ENCODE peak calls at places on chromosomes 7 and 10, in four cellular contexts. One of them, this sample, is unnamed.

GRCh38 chr7:19681596-19681995 is 27.2 kb downstream of the POLR1F start:
- DNase-seq in LoVo: no peak
- DNase-seq in iris pigment epithelial cell: no peak
- DNase-seq in dermis microvascular lymphatic vessel endothelial cell: no peak
- DNase-seq in this sample: no peak

GRCh38 chr10:8908013-8908412 is 853.5 kb downstream of the GATA3 start:
- DNase-seq in LoVo: no peak
- DNase-seq in iris pigment epithelial cell: no peak
- DNase-seq in dermis microvascular lymphatic vessel endothelial cell: no peak
- DNase-seq in this sample: no peak

GRCh38 chr7:1698221-1698620 is 28.1 kb downstream of the ELFN1 start:
- DNase-seq in LoVo: no peak
- DNase-seq in iris pigment epithelial cell: no peak
- DNase-seq in dermis microvascular lymphatic vessel endothelial cell: no peak
- DNase-seq in this sample: no peak

GRCh38 chr10:111039522-111039921 is 37.3 kb upstream of the ADRA2A start:
- DNase-seq in LoVo: no peak
- DNase-seq in iris pigment epithelial cell: no peak
- DNase-seq in dermis microvascular lymphatic vessel endothelial cell: no peak
- DNase-seq in this sample: no peak

GRCh38 chr10:118045842-118046490 is 775 bp downstream of the RAB11FIP2 start:
- DNase-seq in LoVo: peak; percentile 31
- DNase-seq in iris pigment epithelial cell: peak; percentile 23
- DNase-seq in dermis microvascular lymphatic vessel endothelial cell: no peak
- DNase-seq in this sample: peak; percentile 17

GRCh38 chr10:80158126-80158525 is 25.6 kb downstream of the PLAC9 start:
- DNase-seq in LoVo: no peak
- DNase-seq in iris pigment epithelial cell: no peak
- DNase-seq in dermis microvascular lymphatic vessel endothelial cell: no peak
- DNase-seq in this sample: no peak

GRCh38 chr7:112143567-112143966 is 62.6 kb downstream of the DOCK4 start:
- DNase-seq in LoVo: no peak
- DNase-seq in iris pigment epithelial cell: peak; percentile 90
- DNase-seq in dermis microvascular lymphatic vessel endothelial cell: no peak
- DNase-seq in this sample: no peak

GRCh38 chr7:36037121-36037662 is 115.9 kb upstream of the EEPD1 start:
- DNase-seq in LoVo: peak; percentile 69
- DNase-seq in iris pigment epithelial cell: peak; percentile 96
- DNase-seq in dermis microvascular lymphatic vessel endothelial cell: no peak
- DNase-seq in this sample: no peak

GRCh38 chr7:6423942-6424701 is 23.6 kb downstream of the DAGLB start:
- DNase-seq in LoVo: no peak
- DNase-seq in iris pigment epithelial cell: no peak
- DNase-seq in dermis microvascular lymphatic vessel endothelial cell: no peak
- DNase-seq in this sample: peak; percentile 42

GRCh38 chr10:13103554-13103953 is 3.6 kb downstream of the OPTN start:
- DNase-seq in LoVo: no peak
- DNase-seq in iris pigment epithelial cell: no peak
- DNase-seq in dermis microvascular lymphatic vessel endothelial cell: no peak
- DNase-seq in this sample: no peak

GRCh38 chr7:90607196-90607595 is 11.1 kb downstream of the CDK14 start:
- DNase-seq in LoVo: peak; percentile 75
- DNase-seq in iris pigment epithelial cell: peak; percentile 64
- DNase-seq in dermis microvascular lymphatic vessel endothelial cell: no peak
- DNase-seq in this sample: no peak

GRCh38 chr7:79664884-79665676 is 211.6 kb upstream of the MAGI2 start:
- DNase-seq in LoVo: no peak
- DNase-seq in iris pigment epithelial cell: no peak
- DNase-seq in dermis microvascular lymphatic vessel endothelial cell: no peak
- DNase-seq in this sample: no peak

GRCh38 chr10:62511238-62511637 is 137.1 kb downstream of the ZNF365 start:
- DNase-seq in LoVo: no peak
- DNase-seq in iris pigment epithelial cell: no peak
- DNase-seq in dermis microvascular lymphatic vessel endothelial cell: no peak
- DNase-seq in this sample: no peak

GRCh38 chr7:63014792-63015191 is 983.9 kb upstream of the ZNF722 start:
- DNase-seq in LoVo: no peak
- DNase-seq in iris pigment epithelial cell: no peak
- DNase-seq in dermis microvascular lymphatic vessel endothelial cell: no peak
- DNase-seq in this sample: no peak

GRCh38 chr10:34292178-34292565 is 522.9 kb downstream of the PARD3 start:
- DNase-seq in LoVo: no peak
- DNase-seq in iris pigment epithelial cell: no peak
- DNase-seq in dermis microvascular lymphatic vessel endothelial cell: no peak
- DNase-seq in this sample: no peak

GRCh38 chr10:78520737-78521430 is 487.2 kb downstream of the RPS24 start:
- DNase-seq in LoVo: peak; percentile 12
- DNase-seq in iris pigment epithelial cell: peak; percentile 29
- DNase-seq in dermis microvascular lymphatic vessel endothelial cell: peak; percentile 6
- DNase-seq in this sample: no peak

GRCh38 chr10:103757531-103758293 is 97.7 kb downstream of the SH3PXD2A start:
- DNase-seq in LoVo: no peak
- DNase-seq in iris pigment epithelial cell: peak; percentile 80
- DNase-seq in dermis microvascular lymphatic vessel endothelial cell: peak; percentile 66
- DNase-seq in this sample: no peak

GRCh38 chr7:131035088-131035770 is 292.4 kb upstream of the MKLN1 start:
- DNase-seq in LoVo: no peak
- DNase-seq in iris pigment epithelial cell: no peak
- DNase-seq in dermis microvascular lymphatic vessel endothelial cell: no peak
- DNase-seq in this sample: no peak

GRCh38 chr10:127145173-127145572 is 51.2 kb downstream of the INSYN2A start:
- DNase-seq in LoVo: no peak
- DNase-seq in iris pigment epithelial cell: peak; percentile 71
- DNase-seq in dermis microvascular lymphatic vessel endothelial cell: no peak
- DNase-seq in this sample: no peak

GRCh38 chr10:117339569-117339968 is 35.7 kb downstream of the PDZD8 start:
- DNase-seq in LoVo: no peak
- DNase-seq in iris pigment epithelial cell: peak; percentile 78
- DNase-seq in dermis microvascular lymphatic vessel endothelial cell: no peak
- DNase-seq in this sample: no peak

GRCh38 chr10:16777473-16778370 is 39.5 kb downstream of the RSU1 start:
- DNase-seq in LoVo: peak; percentile 61
- DNase-seq in iris pigment epithelial cell: peak; percentile 60
- DNase-seq in dermis microvascular lymphatic vessel endothelial cell: peak; percentile 94
- DNase-seq in this sample: peak; percentile 70

GRCh38 chr10:113540845-113541553 is 11.9 kb upstream of the HABP2 start:
- DNase-seq in LoVo: no peak
- DNase-seq in iris pigment epithelial cell: no peak
- DNase-seq in dermis microvascular lymphatic vessel endothelial cell: no peak
- DNase-seq in this sample: no peak

GRCh38 chr7:3965794-3966395 is 664.8 kb downstream of the SDK1 start:
- DNase-seq in LoVo: no peak
- DNase-seq in iris pigment epithelial cell: no peak
- DNase-seq in dermis microvascular lymphatic vessel endothelial cell: no peak
- DNase-seq in this sample: no peak

GRCh38 chr7:17774248-17774647 is 166.0 kb downstream of the SNX13 start:
- DNase-seq in LoVo: peak; percentile 42
- DNase-seq in iris pigment epithelial cell: peak; percentile 96
- DNase-seq in dermis microvascular lymphatic vessel endothelial cell: no peak
- DNase-seq in this sample: no peak

GRCh38 chr7:41855798-41856197 is 152.9 kb upstream of the INHBA start:
- DNase-seq in LoVo: no peak
- DNase-seq in iris pigment epithelial cell: no peak
- DNase-seq in dermis microvascular lymphatic vessel endothelial cell: no peak
- DNase-seq in this sample: no peak

GRCh38 chr7:139976838-139977656 is 85.7 kb downstream of the PARP12 start:
- DNase-seq in LoVo: no peak
- DNase-seq in iris pigment epithelial cell: no peak
- DNase-seq in dermis microvascular lymphatic vessel endothelial cell: no peak
- DNase-seq in this sample: no peak

GRCh38 chr10:52229271-52229931 is 84.7 kb upstream of the DKK1 start:
- DNase-seq in LoVo: no peak
- DNase-seq in iris pigment epithelial cell: peak; percentile 13
- DNase-seq in dermis microvascular lymphatic vessel endothelial cell: no peak
- DNase-seq in this sample: no peak